ENCODE peak calls at places on chromosomes 5 and 9, in nine cellular contexts. One of them, this sample, is unnamed.

GRCh38 chr5:61887271-61887670 is 418.7 kb upstream of the KIF2A start:
- DNase-seq in iris pigment epithelial cell: no peak
- DNase-seq in mucosa of gallbladder: no peak
- DNase-seq in ecto neural progenitor cell: no peak
- DNase-seq in Kasumi-1: no peak
- DNase-seq in HL-60: no peak
- DNase-seq in GM06990: no peak
- DNase-seq in hepatocyte: no peak
- DNase-seq in retina: no peak
- DNase-seq in this sample: no peak

GRCh38 chr5:80181618-80182211 is 74.1 kb downstream of the SERINC5 start:
- DNase-seq in iris pigment epithelial cell: peak
- DNase-seq in mucosa of gallbladder: peak
- DNase-seq in ecto neural progenitor cell: no peak
- DNase-seq in Kasumi-1: peak
- DNase-seq in HL-60: peak
- DNase-seq in GM06990: no peak
- DNase-seq in hepatocyte: peak
- DNase-seq in retina: no peak
- DNase-seq in this sample: no peak

GRCh38 chr5:172939045-172939444 is 20.2 kb upstream of the RPL26L1 start:
- DNase-seq in iris pigment epithelial cell: peak
- DNase-seq in mucosa of gallbladder: no peak
- DNase-seq in ecto neural progenitor cell: no peak
- DNase-seq in Kasumi-1: peak
- DNase-seq in HL-60: no peak
- DNase-seq in GM06990: no peak
- DNase-seq in hepatocyte: no peak
- DNase-seq in retina: no peak
- DNase-seq in this sample: no peak

GRCh38 chr5:1510631-1511030 is 13.1 kb downstream of the LPCAT1 start:
- DNase-seq in iris pigment epithelial cell: no peak
- DNase-seq in mucosa of gallbladder: no peak
- DNase-seq in ecto neural progenitor cell: no peak
- DNase-seq in Kasumi-1: no peak
- DNase-seq in HL-60: no peak
- DNase-seq in GM06990: peak
- DNase-seq in hepatocyte: no peak
- DNase-seq in retina: no peak
- DNase-seq in this sample: no peak

GRCh38 chr9:109463924-109464625 is 34.0 kb downstream of the PTPN3 start:
- DNase-seq in iris pigment epithelial cell: no peak
- DNase-seq in mucosa of gallbladder: no peak
- DNase-seq in ecto neural progenitor cell: no peak
- DNase-seq in Kasumi-1: no peak
- DNase-seq in HL-60: no peak
- DNase-seq in GM06990: no peak
- DNase-seq in hepatocyte: no peak
- DNase-seq in retina: no peak
- DNase-seq in this sample: peak

GRCh38 chr9:116975119-116975518 is 288.0 kb downstream of the TRIM32 start:
- DNase-seq in iris pigment epithelial cell: no peak
- DNase-seq in mucosa of gallbladder: no peak
- DNase-seq in ecto neural progenitor cell: no peak
- DNase-seq in Kasumi-1: no peak
- DNase-seq in HL-60: no peak
- DNase-seq in GM06990: no peak
- DNase-seq in hepatocyte: no peak
- DNase-seq in retina: no peak
- DNase-seq in this sample: no peak

GRCh38 chr9:137434498-137435380 is 6.4 kb downstream of the ENTPD8 start:
- DNase-seq in iris pigment epithelial cell: no peak
- DNase-seq in mucosa of gallbladder: no peak
- DNase-seq in ecto neural progenitor cell: no peak
- DNase-seq in Kasumi-1: no peak
- DNase-seq in HL-60: no peak
- DNase-seq in GM06990: no peak
- DNase-seq in hepatocyte: no peak
- DNase-seq in retina: no peak
- DNase-seq in this sample: no peak

GRCh38 chr5:172420215-172420934 is 34.0 kb downstream of the SH3PXD2B start:
- DNase-seq in iris pigment epithelial cell: peak
- DNase-seq in mucosa of gallbladder: peak
- DNase-seq in ecto neural progenitor cell: no peak
- DNase-seq in Kasumi-1: no peak
- DNase-seq in HL-60: peak
- DNase-seq in GM06990: peak
- DNase-seq in hepatocyte: peak
- DNase-seq in retina: no peak
- DNase-seq in this sample: peak

GRCh38 chr5:91189480-91190332 is 193.4 kb downstream of the ARRDC3 start:
- DNase-seq in iris pigment epithelial cell: peak
- DNase-seq in mucosa of gallbladder: no peak
- DNase-seq in ecto neural progenitor cell: no peak
- DNase-seq in Kasumi-1: no peak
- DNase-seq in HL-60: no peak
- DNase-seq in GM06990: no peak
- DNase-seq in hepatocyte: peak
- DNase-seq in retina: no peak
- DNase-seq in this sample: no peak

GRCh38 chr9:88497224-88497623 is 37.8 kb upstream of the NXNL2 start:
- DNase-seq in iris pigment epithelial cell: no peak
- DNase-seq in mucosa of gallbladder: no peak
- DNase-seq in ecto neural progenitor cell: no peak
- DNase-seq in Kasumi-1: no peak
- DNase-seq in HL-60: no peak
- DNase-seq in GM06990: no peak
- DNase-seq in hepatocyte: no peak
- DNase-seq in retina: no peak
- DNase-seq in this sample: no peak

GRCh38 chr9:16030513-16031185 is 477.8 kb downstream of the CCDC171 start:
- DNase-seq in iris pigment epithelial cell: peak
- DNase-seq in mucosa of gallbladder: no peak
- DNase-seq in ecto neural progenitor cell: no peak
- DNase-seq in Kasumi-1: no peak
- DNase-seq in HL-60: no peak
- DNase-seq in GM06990: peak
- DNase-seq in hepatocyte: no peak
- DNase-seq in retina: no peak
- DNase-seq in this sample: peak

GRCh38 chr9:83166369-83166768 is 103.4 kb upstream of the RASEF start:
- DNase-seq in iris pigment epithelial cell: no peak
- DNase-seq in mucosa of gallbladder: no peak
- DNase-seq in ecto neural progenitor cell: no peak
- DNase-seq in Kasumi-1: no peak
- DNase-seq in HL-60: no peak
- DNase-seq in GM06990: no peak
- DNase-seq in hepatocyte: peak
- DNase-seq in retina: no peak
- DNase-seq in this sample: no peak

GRCh38 chr5:50440651-50441478 is at the start of gene EMB:
- DNase-seq in iris pigment epithelial cell: peak
- DNase-seq in mucosa of gallbladder: peak
- DNase-seq in ecto neural progenitor cell: peak
- DNase-seq in Kasumi-1: peak
- DNase-seq in HL-60: peak
- DNase-seq in GM06990: peak
- DNase-seq in hepatocyte: peak
- DNase-seq in retina: peak
- DNase-seq in this sample: peak

GRCh38 chr5:173281910-173282309 is 46.3 kb downstream of the STC2 start:
- DNase-seq in iris pigment epithelial cell: peak
- DNase-seq in mucosa of gallbladder: no peak
- DNase-seq in ecto neural progenitor cell: no peak
- DNase-seq in Kasumi-1: peak
- DNase-seq in HL-60: no peak
- DNase-seq in GM06990: no peak
- DNase-seq in hepatocyte: peak
- DNase-seq in retina: no peak
- DNase-seq in this sample: no peak

GRCh38 chr5:166992874-166993722 is 1298.3 kb upstream of the WWC1 start:
- DNase-seq in iris pigment epithelial cell: no peak
- DNase-seq in mucosa of gallbladder: peak
- DNase-seq in ecto neural progenitor cell: no peak
- DNase-seq in Kasumi-1: no peak
- DNase-seq in HL-60: no peak
- DNase-seq in GM06990: no peak
- DNase-seq in hepatocyte: no peak
- DNase-seq in retina: no peak
- DNase-seq in this sample: no peak

GRCh38 chr9:110320651-110321050 is 17.0 kb downstream of the TXNDC8 start:
- DNase-seq in iris pigment epithelial cell: peak
- DNase-seq in mucosa of gallbladder: no peak
- DNase-seq in ecto neural progenitor cell: no peak
- DNase-seq in Kasumi-1: no peak
- DNase-seq in HL-60: no peak
- DNase-seq in GM06990: no peak
- DNase-seq in hepatocyte: no peak
- DNase-seq in retina: no peak
- DNase-seq in this sample: no peak

GRCh38 chr5:142753114-142753764 is 16.9 kb upstream of the ARHGAP26 start:
- DNase-seq in iris pigment epithelial cell: peak
- DNase-seq in mucosa of gallbladder: no peak
- DNase-seq in ecto neural progenitor cell: no peak
- DNase-seq in Kasumi-1: no peak
- DNase-seq in HL-60: no peak
- DNase-seq in GM06990: no peak
- DNase-seq in hepatocyte: no peak
- DNase-seq in retina: no peak
- DNase-seq in this sample: no peak

GRCh38 chr9:100206899-100207298 is 107.9 kb downstream of the INVS start:
- DNase-seq in iris pigment epithelial cell: peak
- DNase-seq in mucosa of gallbladder: no peak
- DNase-seq in ecto neural progenitor cell: no peak
- DNase-seq in Kasumi-1: no peak
- DNase-seq in HL-60: no peak
- DNase-seq in GM06990: no peak
- DNase-seq in hepatocyte: no peak
- DNase-seq in retina: no peak
- DNase-seq in this sample: no peak

GRCh38 chr9:108851138-108851537 is 4.6 kb downstream of the ACTL7B start:
- DNase-seq in iris pigment epithelial cell: no peak
- DNase-seq in mucosa of gallbladder: no peak
- DNase-seq in ecto neural progenitor cell: no peak
- DNase-seq in Kasumi-1: no peak
- DNase-seq in HL-60: no peak
- DNase-seq in GM06990: no peak
- DNase-seq in hepatocyte: no peak
- DNase-seq in retina: no peak
- DNase-seq in this sample: no peak

GRCh38 chr5:67974054-67974453 is 241.5 kb upstream of the PIK3R1 start:
- DNase-seq in iris pigment epithelial cell: no peak
- DNase-seq in mucosa of gallbladder: no peak
- DNase-seq in ecto neural progenitor cell: no peak
- DNase-seq in Kasumi-1: no peak
- DNase-seq in HL-60: no peak
- DNase-seq in GM06990: no peak
- DNase-seq in hepatocyte: no peak
- DNase-seq in retina: no peak
- DNase-seq in this sample: no peak

GRCh38 chr5:54959673-54960418 is 25.5 kb downstream of the ESM1 start:
- DNase-seq in iris pigment epithelial cell: peak
- DNase-seq in mucosa of gallbladder: no peak
- DNase-seq in ecto neural progenitor cell: no peak
- DNase-seq in Kasumi-1: peak
- DNase-seq in HL-60: no peak
- DNase-seq in GM06990: no peak
- DNase-seq in hepatocyte: no peak
- DNase-seq in retina: no peak
- DNase-seq in this sample: no peak

GRCh38 chr5:1727571-1727970 is 72.1 kb downstream of the MRPL36 start:
- DNase-seq in iris pigment epithelial cell: no peak
- DNase-seq in mucosa of gallbladder: peak
- DNase-seq in ecto neural progenitor cell: peak
- DNase-seq in Kasumi-1: no peak
- DNase-seq in HL-60: no peak
- DNase-seq in GM06990: no peak
- DNase-seq in hepatocyte: no peak
- DNase-seq in retina: no peak
- DNase-seq in this sample: no peak

GRCh38 chr5:108700928-108701327 is 46.8 kb upstream of the FER start:
- DNase-seq in iris pigment epithelial cell: no peak
- DNase-seq in mucosa of gallbladder: no peak
- DNase-seq in ecto neural progenitor cell: no peak
- DNase-seq in Kasumi-1: no peak
- DNase-seq in HL-60: no peak
- DNase-seq in GM06990: no peak
- DNase-seq in hepatocyte: no peak
- DNase-seq in retina: peak
- DNase-seq in this sample: no peak

This sample was measured in GM12864.